ENCODE peak calls at places on chromosomes 12 and 14, in five cellular contexts. One of them, this sample, is unnamed.

GRCh38 chr14:73786942-73787759 is 64.5 kb upstream of the PTGR2 start:
- DNase-seq in stimulated activated CD4-positive, alpha-beta T cell treated with anti-CD3 and anti-CD28 coated beads, TNF-alpha, amount 100 ng/mL, for 1 hour: peak; percentile 37
- DNase-seq in endothelial cell: peak; percentile 61
- DNase-seq in NCI-H146: peak; percentile 21
- DNase-seq in stimulated activated naive CD8-positive, alpha-beta T cell treated with anti-CD3 and anti-CD28 coated beads, Interleukin-15, Interleukin-2, amounts not matched to agents 100 U/mL and 50 U/mL, for 24 hours: peak; percentile 72
- DNase-seq in this sample: peak; percentile 42

GRCh38 chr14:90109858-90110257 is 48.1 kb downstream of the KCNK13 start:
- DNase-seq in stimulated activated CD4-positive, alpha-beta T cell treated with anti-CD3 and anti-CD28 coated beads, TNF-alpha, amount 100 ng/mL, for 1 hour: no peak
- DNase-seq in endothelial cell: peak; percentile 18
- DNase-seq in NCI-H146: peak; percentile 50
- DNase-seq in stimulated activated naive CD8-positive, alpha-beta T cell treated with anti-CD3 and anti-CD28 coated beads, Interleukin-15, Interleukin-2, amounts not matched to agents 100 U/mL and 50 U/mL, for 24 hours: no peak
- DNase-seq in this sample: no peak

GRCh38 chr14:60656755-60657608 is 7.7 kb upstream of the SIX1 start:
- DNase-seq in stimulated activated CD4-positive, alpha-beta T cell treated with anti-CD3 and anti-CD28 coated beads, TNF-alpha, amount 100 ng/mL, for 1 hour: no peak
- DNase-seq in endothelial cell: peak; percentile 64
- DNase-seq in NCI-H146: peak; percentile 76
- DNase-seq in stimulated activated naive CD8-positive, alpha-beta T cell treated with anti-CD3 and anti-CD28 coated beads, Interleukin-15, Interleukin-2, amounts not matched to agents 100 U/mL and 50 U/mL, for 24 hours: peak; percentile 48
- DNase-seq in this sample: no peak

GRCh38 chr14:100440758-100441203 is 117.6 kb downstream of the SLC25A47 start:
- DNase-seq in stimulated activated CD4-positive, alpha-beta T cell treated with anti-CD3 and anti-CD28 coated beads, TNF-alpha, amount 100 ng/mL, for 1 hour: no peak
- DNase-seq in endothelial cell: no peak
- DNase-seq in NCI-H146: no peak
- DNase-seq in stimulated activated naive CD8-positive, alpha-beta T cell treated with anti-CD3 and anti-CD28 coated beads, Interleukin-15, Interleukin-2, amounts not matched to agents 100 U/mL and 50 U/mL, for 24 hours: no peak
- DNase-seq in this sample: no peak

GRCh38 chr14:21102472-21103164 is 1.8 kb downstream of the TMEM253 start:
- DNase-seq in stimulated activated CD4-positive, alpha-beta T cell treated with anti-CD3 and anti-CD28 coated beads, TNF-alpha, amount 100 ng/mL, for 1 hour: no peak
- DNase-seq in endothelial cell: no peak
- DNase-seq in NCI-H146: peak; percentile 59
- DNase-seq in stimulated activated naive CD8-positive, alpha-beta T cell treated with anti-CD3 and anti-CD28 coated beads, Interleukin-15, Interleukin-2, amounts not matched to agents 100 U/mL and 50 U/mL, for 24 hours: no peak
- DNase-seq in this sample: no peak

GRCh38 chr14:27721760-27722159 is 1044.8 kb upstream of the FOXG1 start:
- DNase-seq in stimulated activated CD4-positive, alpha-beta T cell treated with anti-CD3 and anti-CD28 coated beads, TNF-alpha, amount 100 ng/mL, for 1 hour: no peak
- DNase-seq in endothelial cell: no peak
- DNase-seq in NCI-H146: no peak
- DNase-seq in stimulated activated naive CD8-positive, alpha-beta T cell treated with anti-CD3 and anti-CD28 coated beads, Interleukin-15, Interleukin-2, amounts not matched to agents 100 U/mL and 50 U/mL, for 24 hours: no peak
- DNase-seq in this sample: no peak

GRCh38 chr14:69501362-69501964 is 16.9 kb downstream of the PLEKHD1 start:
- DNase-seq in stimulated activated CD4-positive, alpha-beta T cell treated with anti-CD3 and anti-CD28 coated beads, TNF-alpha, amount 100 ng/mL, for 1 hour: no peak
- DNase-seq in endothelial cell: no peak
- DNase-seq in NCI-H146: no peak
- DNase-seq in stimulated activated naive CD8-positive, alpha-beta T cell treated with anti-CD3 and anti-CD28 coated beads, Interleukin-15, Interleukin-2, amounts not matched to agents 100 U/mL and 50 U/mL, for 24 hours: no peak
- DNase-seq in this sample: no peak

GRCh38 chr12:76047742-76048141 is 16.2 kb upstream of the PHLDA1 start:
- DNase-seq in stimulated activated CD4-positive, alpha-beta T cell treated with anti-CD3 and anti-CD28 coated beads, TNF-alpha, amount 100 ng/mL, for 1 hour: no peak
- DNase-seq in endothelial cell: no peak
- DNase-seq in NCI-H146: no peak
- DNase-seq in stimulated activated naive CD8-positive, alpha-beta T cell treated with anti-CD3 and anti-CD28 coated beads, Interleukin-15, Interleukin-2, amounts not matched to agents 100 U/mL and 50 U/mL, for 24 hours: no peak
- DNase-seq in this sample: no peak

GRCh38 chr14:101458536-101459391 is 102.5 kb upstream of the DIO3 start:
- DNase-seq in stimulated activated CD4-positive, alpha-beta T cell treated with anti-CD3 and anti-CD28 coated beads, TNF-alpha, amount 100 ng/mL, for 1 hour: no peak
- DNase-seq in endothelial cell: no peak
- DNase-seq in NCI-H146: no peak
- DNase-seq in stimulated activated naive CD8-positive, alpha-beta T cell treated with anti-CD3 and anti-CD28 coated beads, Interleukin-15, Interleukin-2, amounts not matched to agents 100 U/mL and 50 U/mL, for 24 hours: no peak
- DNase-seq in this sample: no peak

GRCh38 chr14:26849514-26849913 is 251.7 kb upstream of the NOVA1 start:
- DNase-seq in stimulated activated CD4-positive, alpha-beta T cell treated with anti-CD3 and anti-CD28 coated beads, TNF-alpha, amount 100 ng/mL, for 1 hour: no peak
- DNase-seq in endothelial cell: no peak
- DNase-seq in NCI-H146: no peak
- DNase-seq in stimulated activated naive CD8-positive, alpha-beta T cell treated with anti-CD3 and anti-CD28 coated beads, Interleukin-15, Interleukin-2, amounts not matched to agents 100 U/mL and 50 U/mL, for 24 hours: no peak
- DNase-seq in this sample: no peak

GRCh38 chr12:46300906-46301305 is 32.1 kb upstream of the SLC38A1 start:
- DNase-seq in stimulated activated CD4-positive, alpha-beta T cell treated with anti-CD3 and anti-CD28 coated beads, TNF-alpha, amount 100 ng/mL, for 1 hour: no peak
- DNase-seq in endothelial cell: peak; percentile 44
- DNase-seq in NCI-H146: peak; percentile 64
- DNase-seq in stimulated activated naive CD8-positive, alpha-beta T cell treated with anti-CD3 and anti-CD28 coated beads, Interleukin-15, Interleukin-2, amounts not matched to agents 100 U/mL and 50 U/mL, for 24 hours: no peak
- DNase-seq in this sample: no peak

GRCh38 chr12:130491421-130492357 is 154.0 kb downstream of the PIWIL1 start:
- DNase-seq in stimulated activated CD4-positive, alpha-beta T cell treated with anti-CD3 and anti-CD28 coated beads, TNF-alpha, amount 100 ng/mL, for 1 hour: no peak
- DNase-seq in endothelial cell: no peak
- DNase-seq in NCI-H146: no peak
- DNase-seq in stimulated activated naive CD8-positive, alpha-beta T cell treated with anti-CD3 and anti-CD28 coated beads, Interleukin-15, Interleukin-2, amounts not matched to agents 100 U/mL and 50 U/mL, for 24 hours: no peak
- DNase-seq in this sample: no peak

GRCh38 chr12:68963456-68963859 is 30.5 kb upstream of the CPM start:
- DNase-seq in stimulated activated CD4-positive, alpha-beta T cell treated with anti-CD3 and anti-CD28 coated beads, TNF-alpha, amount 100 ng/mL, for 1 hour: no peak
- DNase-seq in endothelial cell: no peak
- DNase-seq in NCI-H146: no peak
- DNase-seq in stimulated activated naive CD8-positive, alpha-beta T cell treated with anti-CD3 and anti-CD28 coated beads, Interleukin-15, Interleukin-2, amounts not matched to agents 100 U/mL and 50 U/mL, for 24 hours: no peak
- DNase-seq in this sample: no peak

GRCh38 chr12:108367436-108367835 is 28.3 kb upstream of the CMKLR1 start:
- DNase-seq in stimulated activated CD4-positive, alpha-beta T cell treated with anti-CD3 and anti-CD28 coated beads, TNF-alpha, amount 100 ng/mL, for 1 hour: no peak
- DNase-seq in endothelial cell: no peak
- DNase-seq in NCI-H146: no peak
- DNase-seq in stimulated activated naive CD8-positive, alpha-beta T cell treated with anti-CD3 and anti-CD28 coated beads, Interleukin-15, Interleukin-2, amounts not matched to agents 100 U/mL and 50 U/mL, for 24 hours: no peak
- DNase-seq in this sample: no peak

GRCh38 chr12:39878753-39879152 is 227.1 kb downstream of the SLC2A13 start:
- DNase-seq in stimulated activated CD4-positive, alpha-beta T cell treated with anti-CD3 and anti-CD28 coated beads, TNF-alpha, amount 100 ng/mL, for 1 hour: no peak
- DNase-seq in endothelial cell: no peak
- DNase-seq in NCI-H146: no peak
- DNase-seq in stimulated activated naive CD8-positive, alpha-beta T cell treated with anti-CD3 and anti-CD28 coated beads, Interleukin-15, Interleukin-2, amounts not matched to agents 100 U/mL and 50 U/mL, for 24 hours: no peak
- DNase-seq in this sample: no peak

This sample was measured in central memory CD8-positive, alpha-beta T cell.